ENCODE peak calls at places on chromosomes 12 and 14, in five cellular contexts. D, P, U, S and J are unnamed samples.

GRCh38 chr12:51529586-51529985 is 61.4 kb upstream of the SCN8A start:
- DNase-seq in U (no peak), S (no peak), P (peak), D (no peak), J (no peak)

GRCh38 chr12:12563529-12563928 is 866 bp upstream of the DUSP16 start:
- DNase-seq in P (no peak), U (no peak), D (no peak), S (no peak), J (no peak)

GRCh38 chr12:100234591-100235304 is 32.1 kb downstream of the DEPDC4 start:
- DNase-seq in S (peak), U (no peak), D (peak), P (peak), J (peak)

GRCh38 chr12:42204819-42205218 is 33.2 kb downstream of the YAF2 start:
- DNase-seq in P (no peak), D (no peak), U (no peak), S (no peak), J (no peak)

GRCh38 chr12:66934289-66934688 is 255.4 kb upstream of the GRIP1 start:
- DNase-seq in D (no peak), U (no peak), S (no peak), P (no peak), J (no peak)

GRCh38 chr12:116528498-116528897 is 30.7 kb upstream of the MAP1LC3B2 start:
- DNase-seq in D (no peak), U (no peak), S (peak), P (no peak), J (no peak)

GRCh38 chr12:52145228-52145940 is 46.4 kb downstream of the KRT80 start:
- DNase-seq in D (no peak), S (peak), U (no peak), P (no peak), J (no peak)

GRCh38 chr12:1529862-1530591 is 64.4 kb downstream of the FBXL14 start:
- DNase-seq in S (no peak), P (peak), U (no peak), D (no peak), J (no peak)

GRCh38 chr12:92068441-92068840 is 77.2 kb downstream of the BTG1 start:
- DNase-seq in U (no peak), P (no peak), S (peak), D (no peak), J (no peak)

GRCh38 chr12:65199604-65200003 is 30.2 kb downstream of the LEMD3 start:
- DNase-seq in S (no peak), P (no peak), U (no peak), D (no peak), J (no peak)

GRCh38 chr14:55889124-55889523 is 229.1 kb upstream of the PELI2 start:
- DNase-seq in S (peak), U (no peak), D (no peak), P (no peak), J (no peak)

GRCh38 chr14:21267886-21268611 is 1.2 kb downstream of the HNRNPC start:
- DNase-seq in P (no peak), S (no peak), U (no peak), D (no peak), J (no peak)

GRCh38 chr12:98698603-98699463 is 53.7 kb downstream of the APAF1 start:
- DNase-seq in P (peak), D (peak), U (peak), S (peak), J (peak)

GRCh38 chr12:89575405-89575804 is 49.6 kb upstream of the POC1B start:
- DNase-seq in D (no peak), U (no peak), S (peak), P (no peak), J (no peak)

GRCh38 chr14:83765200-83765599 is 1764.7 kb upstream of the FLRT2 start:
- DNase-seq in S (no peak), D (no peak), U (no peak), P (no peak), J (no peak)

GRCh38 chr12:87467893-87468292 is 561.3 kb downstream of the C12orf50 start:
- DNase-seq in D (no peak), S (no peak), P (peak), U (no peak), J (no peak)

GRCh38 chr12:53991077-53991460 is 6.1 kb downstream of the HOXC10 start:
- DNase-seq in U (no peak), S (no peak), P (no peak), D (no peak), J (no peak)

GRCh38 chr12:90062799-90063198 is 354.2 kb upstream of the ATP2B1 start:
- DNase-seq in U (no peak), S (no peak), P (peak), D (peak), J (no peak)

GRCh38 chr12:23277831-23278230 is 652.9 kb downstream of the ETNK1 start:
- DNase-seq in S (no peak), U (no peak), D (no peak), P (no peak), J (no peak)

GRCh38 chr14:31926652-31927347 is 150.3 kb upstream of the ARHGAP5 start:
- DNase-seq in P (no peak), S (no peak), U (no peak), D (no peak), J (no peak)

GRCh38 chr14:47846008-47846407 is 170.6 kb upstream of the MDGA2 start:
- DNase-seq in S (no peak), D (no peak), P (peak), U (no peak), J (no peak)

GRCh38 chr14:102867826-102868580 is 54.5 kb upstream of the AMN start:
- DNase-seq in U (no peak), S (no peak), P (no peak), D (no peak), J (no peak)

GRCh38 chr14:102863381-102863780 is 59.1 kb upstream of the AMN start:
- DNase-seq in S (no peak), U (no peak), P (no peak), D (no peak), J (no peak)

GRCh38 chr14:102868956-102869531 is 53.4 kb upstream of the AMN start:
- DNase-seq in P (no peak), D (no peak), U (no peak), S (no peak), J (no peak)

GRCh38 chr14:102870246-102870645 is 52.2 kb upstream of the AMN start:
- DNase-seq in D (no peak), U (no peak), P (no peak), S (no peak), J (no peak)

DNA sequence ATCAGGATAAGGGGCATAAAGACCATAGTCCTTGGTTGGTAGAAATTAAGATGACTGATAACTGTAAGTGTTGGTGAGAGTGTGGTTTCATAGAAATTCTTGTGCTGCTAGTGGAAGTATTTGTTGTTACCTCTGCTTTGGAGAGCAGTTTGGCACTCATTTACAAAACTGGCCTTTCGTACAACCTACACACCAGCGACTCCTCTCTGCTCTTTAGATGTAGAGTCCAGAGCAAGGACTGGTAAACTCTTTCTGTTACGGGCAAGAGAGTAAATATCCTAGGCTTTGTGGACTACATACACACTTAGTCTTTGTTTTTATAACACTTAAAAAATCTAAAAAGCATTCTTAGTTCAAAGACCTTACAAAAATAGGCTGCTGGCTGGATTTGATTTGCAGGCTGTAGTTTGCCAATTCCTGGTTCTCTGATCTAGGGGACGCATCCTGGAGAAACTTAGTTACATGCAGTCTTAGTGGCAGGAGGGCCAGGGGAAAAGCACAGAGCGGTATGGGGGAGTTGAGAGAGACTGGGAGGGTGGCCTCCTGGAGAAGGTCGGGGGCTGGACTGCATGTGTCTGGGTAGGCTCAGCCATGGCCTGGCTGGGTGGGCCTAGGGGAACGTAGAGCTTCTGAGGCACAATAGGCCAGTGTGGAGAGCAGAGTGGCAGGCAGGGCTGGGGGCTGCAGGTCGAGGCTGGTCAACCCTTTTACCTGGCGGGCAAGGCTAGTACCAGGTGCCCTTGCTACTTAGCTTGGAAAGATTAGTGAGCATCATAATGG is 55.3 kb upstream of the AMN start:
- DNase-seq in U (no peak), S (no peak), D (no peak), P (no peak), J (no peak)
- H3K4me3 ChIP-seq in U (no peak), S (no peak), D (no peak), P (no peak), J (no peak)

GRCh38 chr12:107775093-107775721 is 703 bp downstream of the ASCL4 start:
- DNase-seq in U (no peak), S (no peak), D (no peak), P (peak), J (peak)
- H3K4me3 ChIP-seq in U (peak), S (no peak), D (no peak), P (peak), J (peak)

GRCh38 chr14:29454026-29454693 is 473.5 kb downstream of the PRKD1 start:
- DNase-seq in D (no peak), P (peak), S (no peak), U (no peak), J (no peak)
- H3K4me3 ChIP-seq in D (no peak), P (no peak), S (no peak), U (no peak), J (no peak)

GRCh38 chr12:7934153-7934552 is 1.8 kb downstream of the SLC2A3 start:
- DNase-seq in U (no peak), D (no peak), S (no peak), P (no peak), J (no peak)

GRCh38 chr12:7933255-7933726 is 2.7 kb downstream of the SLC2A3 start:
- DNase-seq in D (peak), P (peak), S (peak), U (peak), J (peak)

GRCh38 chr12:7935773-7936581 is at the start of gene SLC2A3:
- DNase-seq in D (no peak), P (peak), S (peak), U (peak), J (peak)

GRCh38 chr12:7935464-7935772 is 569 bp downstream of the SLC2A3 start:
- DNase-seq in D (no peak), S (no peak), U (no peak), P (no peak), J (no peak)

DNA sequence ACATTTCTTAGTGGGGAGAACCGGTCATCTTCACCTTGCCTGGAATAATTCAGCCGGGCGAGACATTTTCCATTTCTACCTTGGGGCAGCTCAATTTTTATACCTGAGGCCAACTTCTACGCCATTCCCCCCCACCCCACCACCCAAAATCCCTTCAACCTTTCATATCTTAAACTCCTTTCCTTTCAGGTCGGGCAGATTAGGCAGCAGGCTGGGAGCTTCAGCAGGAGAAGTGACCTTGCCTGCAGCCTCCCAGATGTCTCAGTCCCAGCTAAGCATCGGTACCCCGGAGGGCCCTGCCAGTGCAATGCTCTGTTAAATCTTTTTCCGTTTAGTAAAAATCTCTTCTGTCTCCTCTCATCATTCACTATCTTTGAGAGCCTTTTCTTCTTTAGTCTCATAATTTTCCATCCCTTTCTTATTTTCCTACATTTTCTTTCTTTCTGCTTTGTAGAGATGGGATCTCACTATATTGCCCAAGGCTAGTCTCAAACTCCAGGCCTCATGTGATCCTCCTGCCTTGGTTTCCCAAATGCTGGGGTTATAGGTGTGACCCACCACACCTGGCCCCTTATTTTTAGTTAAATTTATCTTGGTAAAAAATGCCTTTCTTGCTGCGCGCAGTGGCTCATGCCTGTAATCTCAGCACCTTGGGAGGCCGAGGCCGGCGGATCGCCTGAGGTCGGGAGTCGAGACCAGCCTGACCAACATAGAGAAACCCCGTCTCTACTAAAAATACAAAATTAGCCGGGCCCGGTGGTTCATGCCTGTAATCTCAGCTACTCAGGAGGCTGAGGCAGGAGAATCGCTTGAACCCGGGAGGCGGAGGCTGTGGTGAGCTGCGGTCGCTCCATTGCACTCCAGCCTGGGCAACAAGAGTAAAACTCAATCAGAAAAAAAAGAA is 1.2 kb downstream of the SLC2A3 start:
- DNase-seq in S (no peak), P (no peak), U (no peak), D (no peak), J (no peak)
- H3K4me3 ChIP-seq in S (peak), P (peak), U (peak), D (peak), J (peak)

GRCh38 chr12:125079943-125080645 is 14.9 kb downstream of the AACS start:
- DNase-seq in S (no peak), D (no peak), P (no peak), U (no peak), J (no peak)
- H3K4me3 ChIP-seq in S (no peak), D (no peak), P (no peak), U (no peak), J (no peak)

GRCh38 chr14:88552859-88553258 is 1.9 kb downstream of the PTPN21 start:
- DNase-seq in S (no peak), D (no peak), U (no peak), P (no peak), J (no peak)
- H3K4me3 ChIP-seq in S (peak), D (no peak), U (no peak), P (peak), J (no peak)

DNA sequence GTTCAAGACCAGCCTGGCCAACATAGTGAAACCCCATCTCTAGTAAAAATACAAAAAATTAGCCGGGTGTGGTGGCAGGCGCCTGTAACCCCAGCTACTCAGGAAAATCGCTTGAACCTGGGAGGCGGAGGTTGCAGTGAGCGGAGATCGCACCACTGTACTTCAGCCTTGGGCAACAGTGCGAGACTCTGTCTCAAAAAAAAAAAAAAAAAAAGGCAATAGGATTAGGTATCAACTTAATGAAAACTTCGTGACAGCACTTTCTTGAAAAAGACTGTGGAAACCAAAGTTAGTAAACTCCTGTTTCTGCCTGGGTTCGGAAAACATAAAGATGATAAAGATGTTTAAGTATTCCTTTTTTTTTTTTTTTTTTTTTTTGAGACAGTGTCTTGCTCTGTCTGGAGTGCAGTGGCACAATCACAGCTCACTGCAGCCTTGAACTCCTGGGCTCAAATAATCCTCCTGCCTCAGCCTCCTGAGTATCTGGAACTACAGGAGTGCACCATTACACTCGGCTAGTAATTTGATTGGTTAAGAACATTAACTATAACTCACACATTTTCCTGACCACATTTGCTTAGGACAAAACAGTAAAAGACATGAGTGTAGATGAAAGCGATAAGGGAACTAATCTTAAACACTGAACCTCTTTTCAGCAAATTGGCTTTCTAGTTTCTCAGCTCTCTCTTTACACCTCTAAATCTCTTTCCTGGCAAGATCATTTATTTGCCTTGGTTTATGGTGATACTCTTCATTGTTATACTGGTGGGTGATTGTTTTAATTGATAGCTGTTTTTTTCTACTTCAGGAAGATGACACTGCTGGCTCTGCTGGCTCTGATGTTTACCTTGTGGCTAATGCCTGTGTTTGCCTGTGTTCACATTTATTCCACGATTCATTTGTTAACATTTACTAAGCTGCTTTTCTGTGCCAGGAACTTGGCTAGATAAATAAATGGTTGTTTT is 15.8 kb downstream of the HIF1A start:
- DNase-seq in P (no peak), S (no peak), D (no peak), U (no peak), J (no peak)
- H3K4me3 ChIP-seq in P (no peak), S (no peak), D (no peak), U (no peak), J (no peak)

DNA sequence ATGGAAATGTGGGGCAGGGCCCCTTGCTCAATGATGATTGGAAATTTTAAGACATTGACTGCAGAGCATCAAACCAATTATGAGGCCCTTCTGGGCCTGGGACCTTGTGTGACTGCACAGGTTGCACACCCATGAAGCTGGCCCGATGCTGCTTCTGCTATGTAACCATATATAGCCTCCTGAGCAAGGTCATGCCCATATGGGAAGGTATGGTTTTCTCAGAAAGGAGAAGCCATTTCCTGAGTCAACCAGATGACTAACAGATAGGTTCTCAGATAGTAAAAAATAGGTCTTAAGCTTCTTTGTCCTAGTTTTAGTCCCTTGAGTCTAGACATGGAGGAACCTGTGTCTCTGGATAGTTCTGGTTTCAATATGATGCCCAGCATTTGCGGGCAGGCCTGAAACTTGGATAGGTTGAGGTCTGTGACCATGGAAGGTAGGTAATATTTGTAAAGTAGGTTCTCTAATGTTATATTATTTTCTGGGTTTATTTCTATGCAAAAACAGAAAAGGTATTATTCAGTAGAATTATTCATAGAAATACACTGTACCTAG is 63.6 kb upstream of the IGF1 start:
- DNase-seq in D (no peak), S (no peak), U (no peak), P (no peak), J (no peak)
- H3K4me3 ChIP-seq in D (no peak), S (no peak), U (no peak), P (no peak), J (no peak)

DNA sequence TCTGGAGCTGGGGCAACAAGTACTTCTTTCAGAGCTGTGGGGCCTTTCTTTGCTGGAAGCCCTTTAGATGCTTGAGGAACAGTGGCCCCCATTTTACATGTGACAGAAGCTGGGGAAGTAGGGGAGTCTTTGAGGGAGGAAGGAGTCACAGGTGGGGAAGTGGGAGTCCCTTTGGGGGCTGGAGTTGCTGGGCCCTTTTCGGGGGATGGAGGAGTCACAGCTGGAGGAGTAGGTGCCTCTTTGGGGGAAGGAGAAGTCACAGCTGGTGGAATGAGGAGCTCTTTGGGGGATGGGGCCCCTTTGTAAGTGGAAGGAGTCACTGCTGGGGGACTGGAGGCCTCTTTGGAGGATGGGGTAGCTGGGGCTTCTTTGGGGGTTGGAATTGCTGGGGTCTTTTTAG is 8.6 kb downstream of the NACA start:
- DNase-seq in U (no peak), D (no peak), S (no peak), P (no peak), J (no peak)
- H3K4me3 ChIP-seq in U (no peak), D (no peak), S (no peak), P (no peak), J (no peak)